ENCODE peak calls at places on chromosomes 12 and 14, in ten cellular contexts. K is NCI-H1105; A is activated gamma-delta T cell treated with anti-CD3 and anti-CD28 coated beads, Interleukin-2, amount 50 U/mL, for 16 hours; I is CD4-positive, alpha-beta memory T cell; L is putamen; X is mesendoderm; M is stimulated activated CD4-positive, alpha-beta T cell treated with anti-CD3 and anti-CD28 coated beads, Interleukin-4, amount 100 ng/mL, for 1 hour; R is brain microvascular endothelial cell; G is WTC11; D is T-helper 2 cell. V is an unnamed sample.

GRCh38 chr12:54701940-54702592 is 53.9 kb upstream of the DCD start:
- DNase-seq in D (peak), X (peak), R (peak), M (no peak), K (no peak), L (peak), A (no peak), I (peak), G (no peak), V (peak)

GRCh38 chr12:113726254-113726819 is 239.8 kb downstream of the RBM19 start:
- DNase-seq in L (no peak), G (no peak), R (no peak), M (no peak), A (no peak), X (no peak), D (no peak), K (no peak), I (no peak), V (no peak)

GRCh38 chr14:73746540-73747385 is 32.6 kb upstream of the PNMA1 start:
- DNase-seq in X (no peak), G (peak), M (no peak), I (no peak), K (no peak), A (no peak), R (no peak), D (no peak), L (no peak), V (peak)

GRCh38 chr12:51082561-51083139 is 746 bp downstream of the CSRNP2 start:
- DNase-seq in D (peak), I (peak), K (no peak), R (peak), M (peak), X (peak), A (peak), G (no peak), L (peak), V (no peak)

GRCh38 chr14:58789106-58789505 is 151.3 kb downstream of the DACT1 start:
- DNase-seq in I (no peak), R (no peak), A (no peak), D (no peak), X (no peak), M (no peak), L (no peak), K (no peak), G (no peak), V (no peak)

GRCh38 chr12:4157122-4157521 is 116.4 kb upstream of the CCND2 start:
- DNase-seq in R (no peak), D (no peak), X (peak), K (no peak), M (no peak), G (no peak), I (no peak), L (no peak), A (no peak), V (no peak)

GRCh38 chr12:115636546-115636945 is 640.9 kb downstream of the MED13L start:
- DNase-seq in D (no peak), X (no peak), A (no peak), I (no peak), R (no peak), K (no peak), G (no peak), L (no peak), M (no peak), V (no peak)

GRCh38 chr12:53955036-53955775 is 503 bp downstream of the HOXC12 start:
- DNase-seq in L (no peak), M (no peak), I (no peak), D (no peak), A (no peak), K (no peak), R (no peak), X (no peak), G (peak), V (peak)

GRCh38 chr14:60106341-60106740 is 14.6 kb downstream of the PCNX4 start:
- DNase-seq in G (no peak), D (no peak), L (peak), M (no peak), K (no peak), I (no peak), A (no peak), R (peak), X (no peak), V (no peak)

GRCh38 chr14:31726337-31726736 is 165.1 kb downstream of the NUBPL start:
- DNase-seq in D (no peak), I (no peak), R (no peak), M (no peak), A (no peak), G (no peak), L (no peak), K (no peak), X (no peak), V (no peak)

GRCh38 chr14:101509730-101510371 is 51.4 kb upstream of the DIO3 start:
- DNase-seq in M (no peak), G (no peak), D (no peak), R (no peak), L (peak), X (no peak), K (no peak), A (no peak), I (no peak), V (no peak)

GRCh38 chr12:68236421-68237059 is 10.9 kb upstream of the IL26 start:
- DNase-seq in L (no peak), D (peak), M (peak), A (no peak), R (no peak), K (no peak), X (no peak), G (no peak), I (peak), V (no peak)

GRCh38 chr14:64942531-64943111 is at the start of gene GPX2:
- DNase-seq in I (no peak), D (no peak), M (no peak), L (no peak), A (no peak), R (no peak), G (no peak), K (peak), X (peak), V (no peak)

GRCh38 chr14:105884808-105885281 is 358.5 kb downstream of the TMEM121 start:
- DNase-seq in D (no peak), K (no peak), A (no peak), X (no peak), I (no peak), G (no peak), R (no peak), M (no peak), L (no peak), V (no peak)

GRCh38 chr12:154058-154457 is 59.9 kb downstream of the SLC6A12 start:
- DNase-seq in A (no peak), I (no peak), L (no peak), X (no peak), D (no peak), R (no peak), K (no peak), G (no peak), M (no peak), V (no peak)

GRCh38 chr14:72517736-72518135 is 376.2 kb downstream of the DPF3 start:
- DNase-seq in M (no peak), A (no peak), K (no peak), I (no peak), L (no peak), X (no peak), G (no peak), R (no peak), D (no peak), V (no peak)

GRCh38 chr12:123041811-123042655 is 61.6 kb downstream of the ARL6IP4 start:
- DNase-seq in X (no peak), K (no peak), I (no peak), M (no peak), L (no peak), G (no peak), A (no peak), R (peak), D (no peak), V (no peak)

GRCh38 chr14:42628591-42628990 is 1021.9 kb downstream of the LRFN5 start:
- DNase-seq in I (no peak), R (no peak), X (no peak), K (no peak), L (no peak), A (no peak), G (no peak), M (no peak), D (no peak), V (no peak)

GRCh38 chr12:20404576-20405346 is 36.4 kb downstream of the PDE3A start:
- DNase-seq in K (peak), R (peak), A (no peak), D (no peak), L (no peak), X (no peak), G (no peak), M (no peak), I (no peak), V (no peak)

GRCh38 chr14:89641495-89642162 is 224.6 kb upstream of the FOXN3 start:
- DNase-seq in A (no peak), R (no peak), D (no peak), X (no peak), K (no peak), G (no peak), L (no peak), I (peak), M (no peak), V (no peak)

GRCh38 chr12:53062011-53062961 is 12.4 kb downstream of the TNS2 start:
- DNase-seq in G (no peak), I (no peak), X (no peak), L (no peak), A (no peak), R (no peak), M (no peak), K (no peak), D (no peak), V (no peak)

GRCh38 chr12:131872154-131873046 is 22.0 kb upstream of the ULK1 start:
- DNase-seq in R (peak), K (no peak), G (no peak), D (no peak), I (no peak), M (no peak), A (no peak), X (peak), L (no peak), V (peak)

GRCh38 chr12:27434673-27435565 is 11.6 kb upstream of the SMCO2 start:
- DNase-seq in M (no peak), X (no peak), D (no peak), R (peak), G (no peak), A (no peak), I (peak), K (no peak), L (no peak), V (peak)

GRCh38 chr12:27427824-27428223 is 18.7 kb upstream of the SMCO2 start:
- DNase-seq in I (no peak), G (no peak), D (no peak), L (no peak), X (no peak), R (no peak), A (no peak), K (no peak), M (no peak), V (no peak)

GRCh38 chr12:91991397-91992187 is 154.1 kb downstream of the BTG1 start:
- DNase-seq in K (no peak), R (no peak), I (peak), D (peak), G (no peak), M (no peak), L (no peak), A (no peak), X (peak), V (no peak)

GRCh38 chr14:38721822-38722431 is 381.1 kb downstream of the SEC23A start:
- DNase-seq in X (peak), M (no peak), L (peak), I (no peak), R (peak), G (peak), A (no peak), D (no peak), K (no peak), V (peak)

GRCh38 chr14:104386281-104386841 is 193.2 kb upstream of the C14orf180 start:
- DNase-seq in K (no peak), G (peak), M (no peak), L (no peak), R (no peak), I (no peak), A (no peak), D (no peak), X (no peak), V (no peak)

GRCh38 chr14:35883677-35884293 is 57.6 kb downstream of the BRMS1L start:
- DNase-seq in A (peak), I (no peak), K (no peak), G (no peak), R (peak), L (peak), D (no peak), X (peak), M (peak), V (peak)

GRCh38 chr12:1523046-1523445 is 71.3 kb downstream of the FBXL14 start:
- DNase-seq in D (no peak), M (no peak), X (no peak), I (no peak), L (no peak), K (no peak), A (no peak), G (no peak), R (no peak), V (no peak)

GRCh38 chr14:104680806-104681688 is 8.4 kb upstream of the INF2 start:
- DNase-seq in X (peak), R (peak), A (no peak), M (no peak), G (no peak), D (no peak), L (peak), I (no peak), K (no peak), V (no peak)

GRCh38 chr12:116731801-116732200 is 6.1 kb downstream of the SPRING1 start:
- DNase-seq in D (no peak), M (no peak), A (no peak), K (no peak), G (no peak), I (no peak), R (no peak), L (no peak), X (no peak), V (no peak)

GRCh38 chr12:6570264-6570887 is 2.3 kb upstream of the NOP2 start:
- DNase-seq in R (no peak), I (peak), K (peak), A (no peak), L (no peak), G (peak), X (peak), D (no peak), M (peak), V (peak)

GRCh38 chr12:12338528-12339168 is 11.4 kb downstream of the MANSC1 start:
- DNase-seq in X (no peak), L (no peak), M (no peak), G (no peak), K (no peak), I (no peak), R (no peak), A (no peak), D (no peak), V (no peak)

GRCh38 chr12:56522486-56523193 is 1.0 kb downstream of the RBMS2 start:
- DNase-seq in A (no peak), M (no peak), X (peak), G (no peak), L (no peak), R (peak), D (no peak), I (no peak), K (no peak), V (peak)

GRCh38 chr12:68449196-68449595 is 117.0 kb upstream of the MDM1 start:
- DNase-seq in D (no peak), G (no peak), X (no peak), I (no peak), A (no peak), L (no peak), R (no peak), M (no peak), K (no peak), V (no peak)

GRCh38 chr14:104427126-104427851 is 152.3 kb upstream of the C14orf180 start:
- DNase-seq in I (no peak), K (no peak), M (no peak), G (no peak), X (no peak), L (no peak), R (no peak), A (no peak), D (no peak), V (peak)

GRCh38 chr14:36091096-36091495 is 85.4 kb downstream of the PTCSC3 start:
- DNase-seq in I (no peak), G (no peak), L (no peak), A (no peak), K (no peak), R (peak), D (no peak), M (no peak), X (peak), V (no peak)

V was measured in D341Med.